ENCODE peak calls at places on chromosome 7, in four cellular contexts. L, U, Q and P are unnamed samples.

GRCh38 chr7:140398821-140399220 is 491 bp upstream of the SLC37A3 start:
- DNase-seq in L (no peak), U (no peak), Q (no peak), P (no peak)

GRCh38 chr7:102063736-102064135 is 222.9 kb upstream of the SH2B2 start:
- DNase-seq in L (no peak), U (peak), Q (no peak), P (peak)

GRCh38 chr7:139695616-139696015 is 82.2 kb downstream of the HIPK2 start:
- DNase-seq in L (no peak), U (no peak), Q (no peak), P (no peak)

GRCh38 chr7:130904031-130904757 is 170.2 kb upstream of the KLF14 start:
- DNase-seq in L (no peak), U (peak), Q (no peak), P (no peak)

GRCh38 chr7:15504376-15504775 is 57.4 kb downstream of the AGMO start:
- DNase-seq in L (no peak), U (no peak), Q (no peak), P (no peak)

GRCh38 chr7:32020760-32021159 is 49.4 kb downstream of the PDE1C start:
- DNase-seq in L (no peak), U (no peak), Q (no peak), P (no peak)

GRCh38 chr7:139232377-139232717 is 1.3 kb downstream of the UBN2 start:
- DNase-seq in L (peak), U (no peak), Q (no peak), P (no peak)

GRCh38 chr7:29350351-29350750 is 155.8 kb downstream of the CHN2 start:
- DNase-seq in L (no peak), U (no peak), Q (no peak), P (no peak)

GRCh38 chr7:151679868-151680534 is 160.3 kb upstream of the RHEB start:
- DNase-seq in L (no peak), U (no peak), Q (no peak), P (no peak)

GRCh38 chr7:98713411-98713810 is 96.3 kb downstream of the NPTX2 start:
- DNase-seq in L (no peak), U (no peak), Q (no peak), P (no peak)

GRCh38 chr7:85821926-85822325 is 635.1 kb upstream of the SEMA3D start:
- DNase-seq in L (no peak), U (no peak), Q (no peak), P (no peak)

GRCh38 chr7:137469191-137469811 is 125.8 kb upstream of the PTN start:
- DNase-seq in L (no peak), U (no peak), Q (no peak), P (no peak)

GRCh38 chr7:40946549-40946948 is 756.3 kb downstream of the INHBA start:
- DNase-seq in L (no peak), U (no peak), Q (no peak), P (no peak)